ENCODE peak calls at places on chromosome 6, in nine cellular contexts. T is esophagus muscularis mucosa; E is IMR-90; N is CD8-positive, alpha-beta T cell; A is heart left ventricle; Z is uterus; F is cardiac muscle cell; O is A549; H is colonic mucosa. X is an unnamed sample. For H3K4me1, the result is how much of the 10 kb centered on the place peaks cover.

GRCh38 chr6:116858060-116858459 is 19.0 kb upstream of the RFX6 start:
- DNase-seq in T (no peak), E (no peak), N (no peak), A (no peak), Z (no peak), F (no peak), O (no peak), H (no peak), X (no peak)

GRCh38 chr6:12182676-12183075 is 107.5 kb upstream of the EDN1 start:
- DNase-seq in T (no peak), E (peak), N (no peak), A (no peak), Z (no peak), F (no peak), O (no peak), H (no peak), X (no peak)

GRCh38 chr6:107600936-107601335 is 111.0 kb downstream of the SOBP start:
- DNase-seq in T (no peak), E (peak), N (no peak), A (peak), Z (no peak), F (peak), O (peak), H (no peak), X (peak)

GRCh38 chr6:142671791-142672190 is 273.2 kb downstream of the HIVEP2 start:
- DNase-seq in T (no peak), E (no peak), N (no peak), A (no peak), Z (no peak), F (no peak), O (no peak), H (no peak), X (no peak)

GRCh38 chr6:130958468-130958867 is 104.6 kb downstream of the EPB41L2 start:
- DNase-seq in T (no peak), E (peak), N (no peak), A (no peak), Z (no peak), F (no peak), O (no peak), H (no peak), X (no peak)

GRCh38 chr6:18034798-18035202 is 47.4 kb upstream of the KIF13A start:
- DNase-seq in T (no peak), E (peak), N (no peak), A (no peak), Z (no peak), F (no peak), O (peak), H (peak), X (no peak)

GRCh38 chr6:31969712-31970603 is 2.0 kb downstream of the DXO start:
- DNase-seq in T (no peak), E (peak), N (no peak), A (no peak), Z (no peak), F (no peak), O (no peak), H (no peak), X (no peak)

GRCh38 chr6:116518621-116519020 is 7.2 kb downstream of the CALHM5 start:
- DNase-seq in T (no peak), E (no peak), N (no peak), A (no peak), Z (no peak), F (no peak), O (no peak), H (no peak), X (no peak)

GRCh38 chr6:134247271-134247833 is 70.6 kb downstream of the SGK1 start:
- DNase-seq in T (no peak), E (no peak), N (peak), A (no peak), Z (no peak), F (no peak), O (no peak), H (no peak), X (peak)

GRCh38 chr6:105705608-105706007 is 302.7 kb upstream of the PREP start:
- DNase-seq in T (no peak), E (no peak), N (no peak), A (no peak), Z (no peak), F (no peak), O (no peak), H (no peak), X (no peak)

GRCh38 chr6:168563656-168564055 is 122.7 kb downstream of the SMOC2 start:
- DNase-seq in T (no peak), E (no peak), N (no peak), A (no peak), Z (no peak), F (no peak), O (no peak), H (no peak), X (no peak)
- TF ChIP-seq CTCF in T (no peak), E (no peak), N (no peak), A (no peak), Z (no peak), F (no peak), O (no peak), H (no peak), X (no peak)

DNA sequence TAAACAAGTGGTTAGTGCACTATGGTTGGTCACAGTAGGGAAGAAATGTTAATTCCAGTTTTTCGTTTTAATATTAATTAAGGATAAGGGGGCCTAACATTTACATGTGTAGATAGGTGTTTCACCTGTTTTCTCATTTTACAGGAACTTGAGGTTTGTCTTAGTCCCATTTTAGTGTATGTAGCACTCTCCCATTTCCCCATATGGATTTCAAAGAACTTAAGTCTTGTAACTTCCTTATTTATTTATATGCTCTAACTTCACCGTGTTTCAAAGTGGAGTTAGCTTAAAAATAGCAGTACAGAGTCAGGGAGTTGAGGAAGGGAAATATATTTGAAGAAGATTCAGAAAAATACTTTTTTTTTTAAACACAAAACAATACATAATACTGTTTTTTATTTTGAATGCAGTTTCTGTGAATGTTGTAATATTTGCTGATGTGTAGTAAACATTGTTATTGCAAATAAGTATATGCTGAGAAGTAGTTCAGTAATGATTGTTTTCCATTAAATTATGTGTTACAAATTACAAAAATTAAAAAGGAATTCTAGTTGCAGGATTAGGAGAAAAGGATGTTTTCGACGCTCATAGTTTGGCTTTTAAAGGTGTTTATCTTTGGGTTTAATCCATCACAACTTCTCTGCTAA is 3.5 kb downstream of the SCAF8 start:
- DNase-seq in T (no peak), E (no peak), N (no peak), A (no peak), Z (no peak), F (no peak), O (no peak), H (no peak), X (no peak)
- H3K4me1 ChIP-seq in T (half or more), E (under half), N (half or more), A (half or more), Z (under half), F (under half), O (under half), H (under half), X (half or more)

GRCh38 chr6:49919935-49920644 is 43.9 kb downstream of the DEFB114 start:
- DNase-seq in T (no peak), E (no peak), N (no peak), A (no peak), Z (no peak), F (no peak), O (no peak), H (no peak), X (no peak)

GRCh38 chr6:49919261-49919660 is 44.7 kb downstream of the DEFB114 start:
- DNase-seq in T (no peak), E (no peak), N (no peak), A (no peak), Z (no peak), F (no peak), O (no peak), H (no peak), X (no peak)

GRCh38 chr6:49929340-49929739 is 34.6 kb downstream of the DEFB114 start:
- DNase-seq in T (no peak), E (no peak), N (no peak), A (no peak), Z (no peak), F (no peak), O (no peak), H (no peak), X (no peak)

GRCh38 chr6:49918787-49919186 is 45.2 kb downstream of the DEFB114 start:
- DNase-seq in T (no peak), E (no peak), N (no peak), A (no peak), Z (no peak), F (no peak), O (no peak), H (no peak), X (no peak)

DNA sequence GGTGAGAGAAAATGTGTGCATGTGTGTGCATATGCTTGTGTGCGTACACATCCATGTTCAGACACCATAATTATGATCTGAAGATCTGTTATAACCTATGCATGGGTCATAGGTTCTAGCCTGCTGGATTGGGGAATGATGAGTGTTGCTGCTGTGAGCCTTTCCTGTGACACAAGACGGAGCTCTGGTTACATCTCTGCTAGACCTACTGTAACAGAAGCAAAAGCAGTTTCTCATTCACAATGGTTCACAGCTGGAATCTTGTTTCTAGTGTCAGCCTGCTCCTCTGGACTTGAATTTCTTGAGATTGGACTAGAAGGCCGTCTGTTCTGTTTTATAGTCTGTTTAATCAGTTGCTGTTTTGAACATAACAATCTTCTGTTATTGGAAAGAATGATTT is 40.1 kb downstream of the DEFB114 start:
- DNase-seq in T (no peak), E (no peak), N (no peak), A (no peak), Z (no peak), F (peak), O (no peak), H (no peak), X (no peak)
- TF ChIP-seq CTCF in T (no peak), E (no peak), N (no peak), A (no peak), Z (no peak), F (no peak), O (no peak), H (no peak), X (no peak)

GRCh38 chr6:53458097-53458866 is 86.6 kb downstream of the GCLC start:
- DNase-seq in T (no peak), E (no peak), N (no peak), A (no peak), Z (no peak), F (no peak), O (no peak), H (no peak), X (no peak)

GRCh38 chr6:53464942-53465460 is 79.9 kb downstream of the GCLC start:
- DNase-seq in T (no peak), E (peak), N (no peak), A (peak), Z (peak), F (no peak), O (no peak), H (no peak), X (peak)

GRCh38 chr6:53461682-53462081 is 83.2 kb downstream of the GCLC start:
- DNase-seq in T (no peak), E (no peak), N (no peak), A (peak), Z (no peak), F (no peak), O (no peak), H (peak), X (no peak)

GRCh38 chr6:53464483-53464882 is 80.4 kb downstream of the GCLC start:
- DNase-seq in T (no peak), E (no peak), N (no peak), A (no peak), Z (no peak), F (no peak), O (no peak), H (no peak), X (no peak)

DNA sequence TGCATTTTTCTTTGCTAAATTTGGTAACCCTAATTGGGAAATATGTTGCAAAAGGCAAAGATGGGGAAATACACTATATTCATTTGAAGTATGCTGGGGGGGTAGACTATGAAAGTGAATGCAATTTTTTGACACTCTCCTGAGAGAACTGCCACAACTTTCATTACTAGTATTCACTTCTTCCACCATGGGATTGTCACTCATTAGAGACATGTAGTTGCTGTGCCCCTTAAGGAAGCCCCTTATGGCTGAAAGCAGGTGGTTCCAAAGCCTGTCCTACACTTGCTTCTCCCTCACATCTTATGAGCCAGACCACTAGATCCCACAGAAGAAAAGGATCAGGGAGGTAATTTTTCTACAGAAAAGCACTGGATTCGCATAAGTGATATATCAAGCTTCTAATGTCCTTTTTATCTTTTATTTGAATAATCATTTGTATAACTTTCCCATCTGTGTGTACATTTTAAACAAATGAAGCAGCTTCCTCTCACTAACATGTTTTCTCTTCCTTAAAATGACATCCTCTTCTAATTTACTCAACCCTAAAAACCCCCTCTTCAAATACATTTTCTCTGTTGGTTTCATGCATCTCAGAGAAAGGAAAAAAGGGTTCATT is 83.8 kb downstream of the GCLC start:
- DNase-seq in T (no peak), E (no peak), N (no peak), A (no peak), Z (no peak), F (no peak), O (no peak), H (no peak), X (no peak)
- H3K4me1 ChIP-seq in T (under half), E (under half), N (under half), A (under half), Z (under half), F (under half), O (under half), H (under half), X (under half)